ENCODE peak calls at places on chromosomes 2 and 18, in four cellular contexts. U is AG20443, E is SIG-M5, L is A172. K is an unnamed sample.

GRCh38 chr2:40093036-40093673 is 314.1 kb upstream of the THUMPD2 start:
- DNase-seq in U (peak), E (no peak), L (no peak), K (no peak)

GRCh38 chr2:120436885-120437603 is 91.1 kb downstream of the INHBB start:
- DNase-seq in U (peak), E (no peak), L (peak), K (peak)

GRCh38 chr2:73112913-73113633 is at the start of gene RAB11FIP5:
- DNase-seq in U (peak), E (no peak), L (peak), K (peak)

GRCh38 chr2:69931832-69932595 is 17.1 kb downstream of the MXD1 start:
- DNase-seq in U (no peak), E (no peak), L (no peak), K (no peak)

GRCh38 chr2:17709897-17710296 is 43.7 kb downstream of the SMC6 start:
- DNase-seq in U (no peak), E (no peak), L (no peak), K (no peak)

GRCh38 chr18:23114171-23114881 is 21.0 kb upstream of the CABLES1 start:
- DNase-seq in U (no peak), E (no peak), L (no peak), K (no peak)

GRCh38 chr2:176997074-176997791 is 215.4 kb upstream of the HNRNPA3 start:
- DNase-seq in U (peak), E (no peak), L (peak), K (peak)

GRCh38 chr18:50879302-50880107 is 587 bp downstream of the ME2 start:
- DNase-seq in U (peak), E (no peak), L (no peak), K (peak)

GRCh38 chr18:30763913-30764350 is 278.6 kb downstream of the DSC3 start:
- DNase-seq in U (no peak), E (no peak), L (no peak), K (no peak)

GRCh38 chr18:25621144-25621543 is 269.2 kb upstream of the ZNF521 start:
- DNase-seq in U (no peak), E (no peak), L (no peak), K (no peak)

GRCh38 chr18:41756141-41756540 is 198.9 kb upstream of the PIK3C3 start:
- DNase-seq in U (no peak), E (no peak), L (no peak), K (no peak)

GRCh38 chr2:54728669-54729120 is 5.2 kb downstream of the EML6 start:
- DNase-seq in U (peak), E (no peak), L (peak), K (no peak)

K was measured in colonic mucosa.